ENCODE peak calls at places on chromosomes 11 and 22, in eight cellular contexts. One of them, this sample, is unnamed.

GRCh38 chr11:96054870-96055705 is 131.2 kb upstream of the MTMR2 start:
- DNase-seq in cardiac fibroblast: peak
- DNase-seq in RCC 7860: peak
- DNase-seq in activated T-helper 1 cell treated with anti-CD3 and anti-CD28 coated beads, Interleukin-12 subunit alpha, Interleukin-12 subunit beta, Interleukin-2, Interleukin-4 antibody, amounts not matched to agents 30 ng/mL and 10 ng/mL and 1 ng/mL, durations not matched to agents 14 hours and 24 hours and 36 hours: no peak
- DNase-seq in fibroblast of the conjunctiva: peak
- DNase-seq in hepatocyte: no peak
- DNase-seq in posterior cingulate gyrus: no peak
- DNase-seq in AG09319: no peak
- DNase-seq in this sample: no peak

GRCh38 chr22:35230417-35230816 is 26.9 kb upstream of the HMGXB4 start:
- DNase-seq in cardiac fibroblast: no peak
- DNase-seq in fibroblast of the conjunctiva: no peak
- DNase-seq in posterior cingulate gyrus: no peak
- DNase-seq in hepatocyte: no peak
- DNase-seq in AG09319: no peak
- DNase-seq in activated T-helper 1 cell treated with anti-CD3 and anti-CD28 coated beads, Interleukin-12 subunit alpha, Interleukin-12 subunit beta, Interleukin-2, Interleukin-4 antibody, amounts not matched to agents 30 ng/mL and 10 ng/mL and 1 ng/mL, durations not matched to agents 14 hours and 24 hours and 36 hours: no peak
- DNase-seq in RCC 7860: no peak
- DNase-seq in this sample: no peak

GRCh38 chr11:1392111-1392510 is 2.4 kb downstream of the BRSK2 start:
- DNase-seq in cardiac fibroblast: no peak
- DNase-seq in RCC 7860: no peak
- DNase-seq in posterior cingulate gyrus: no peak
- DNase-seq in AG09319: no peak
- DNase-seq in activated T-helper 1 cell treated with anti-CD3 and anti-CD28 coated beads, Interleukin-12 subunit alpha, Interleukin-12 subunit beta, Interleukin-2, Interleukin-4 antibody, amounts not matched to agents 30 ng/mL and 10 ng/mL and 1 ng/mL, durations not matched to agents 14 hours and 24 hours and 36 hours: no peak
- DNase-seq in fibroblast of the conjunctiva: no peak
- DNase-seq in hepatocyte: no peak
- DNase-seq in this sample: peak

GRCh38 chr11:117300301-117300700 is 9.2 kb downstream of the BACE1-AS start:
- DNase-seq in posterior cingulate gyrus: no peak
- DNase-seq in AG09319: no peak
- DNase-seq in cardiac fibroblast: peak
- DNase-seq in RCC 7860: no peak
- DNase-seq in hepatocyte: peak
- DNase-seq in fibroblast of the conjunctiva: peak
- DNase-seq in activated T-helper 1 cell treated with anti-CD3 and anti-CD28 coated beads, Interleukin-12 subunit alpha, Interleukin-12 subunit beta, Interleukin-2, Interleukin-4 antibody, amounts not matched to agents 30 ng/mL and 10 ng/mL and 1 ng/mL, durations not matched to agents 14 hours and 24 hours and 36 hours: no peak
- DNase-seq in this sample: peak

GRCh38 chr11:133078591-133079179 is 453.6 kb downstream of the OPCML start:
- DNase-seq in activated T-helper 1 cell treated with anti-CD3 and anti-CD28 coated beads, Interleukin-12 subunit alpha, Interleukin-12 subunit beta, Interleukin-2, Interleukin-4 antibody, amounts not matched to agents 30 ng/mL and 10 ng/mL and 1 ng/mL, durations not matched to agents 14 hours and 24 hours and 36 hours: no peak
- DNase-seq in posterior cingulate gyrus: peak
- DNase-seq in hepatocyte: peak
- DNase-seq in AG09319: no peak
- DNase-seq in RCC 7860: no peak
- DNase-seq in fibroblast of the conjunctiva: peak
- DNase-seq in cardiac fibroblast: peak
- DNase-seq in this sample: peak

GRCh38 chr11:3138178-3139085 is 26.7 kb downstream of the OSBPL5 start:
- DNase-seq in hepatocyte: no peak
- DNase-seq in activated T-helper 1 cell treated with anti-CD3 and anti-CD28 coated beads, Interleukin-12 subunit alpha, Interleukin-12 subunit beta, Interleukin-2, Interleukin-4 antibody, amounts not matched to agents 30 ng/mL and 10 ng/mL and 1 ng/mL, durations not matched to agents 14 hours and 24 hours and 36 hours: no peak
- DNase-seq in AG09319: no peak
- DNase-seq in posterior cingulate gyrus: no peak
- DNase-seq in RCC 7860: no peak
- DNase-seq in cardiac fibroblast: no peak
- DNase-seq in fibroblast of the conjunctiva: no peak
- DNase-seq in this sample: no peak

GRCh38 chr11:45238724-45239123 is 47.4 kb downstream of the SYT13 start:
- DNase-seq in posterior cingulate gyrus: no peak
- DNase-seq in RCC 7860: peak
- DNase-seq in cardiac fibroblast: peak
- DNase-seq in AG09319: no peak
- DNase-seq in activated T-helper 1 cell treated with anti-CD3 and anti-CD28 coated beads, Interleukin-12 subunit alpha, Interleukin-12 subunit beta, Interleukin-2, Interleukin-4 antibody, amounts not matched to agents 30 ng/mL and 10 ng/mL and 1 ng/mL, durations not matched to agents 14 hours and 24 hours and 36 hours: no peak
- DNase-seq in hepatocyte: no peak
- DNase-seq in fibroblast of the conjunctiva: peak
- DNase-seq in this sample: no peak

GRCh38 chr11:46044601-46045000 is 76.7 kb downstream of the PHF21A start:
- DNase-seq in hepatocyte: no peak
- DNase-seq in RCC 7860: no peak
- DNase-seq in AG09319: no peak
- DNase-seq in activated T-helper 1 cell treated with anti-CD3 and anti-CD28 coated beads, Interleukin-12 subunit alpha, Interleukin-12 subunit beta, Interleukin-2, Interleukin-4 antibody, amounts not matched to agents 30 ng/mL and 10 ng/mL and 1 ng/mL, durations not matched to agents 14 hours and 24 hours and 36 hours: no peak
- DNase-seq in posterior cingulate gyrus: no peak
- DNase-seq in fibroblast of the conjunctiva: no peak
- DNase-seq in cardiac fibroblast: no peak
- DNase-seq in this sample: no peak

GRCh38 chr22:30021338-30021737 is 58.9 kb upstream of the HORMAD2 start:
- DNase-seq in activated T-helper 1 cell treated with anti-CD3 and anti-CD28 coated beads, Interleukin-12 subunit alpha, Interleukin-12 subunit beta, Interleukin-2, Interleukin-4 antibody, amounts not matched to agents 30 ng/mL and 10 ng/mL and 1 ng/mL, durations not matched to agents 14 hours and 24 hours and 36 hours: no peak
- DNase-seq in cardiac fibroblast: no peak
- DNase-seq in AG09319: no peak
- DNase-seq in hepatocyte: no peak
- DNase-seq in RCC 7860: no peak
- DNase-seq in posterior cingulate gyrus: no peak
- DNase-seq in fibroblast of the conjunctiva: no peak
- DNase-seq in this sample: no peak

GRCh38 chr22:39215430-39216142 is 29.2 kb downstream of the PDGFB start:
- DNase-seq in cardiac fibroblast: no peak
- DNase-seq in activated T-helper 1 cell treated with anti-CD3 and anti-CD28 coated beads, Interleukin-12 subunit alpha, Interleukin-12 subunit beta, Interleukin-2, Interleukin-4 antibody, amounts not matched to agents 30 ng/mL and 10 ng/mL and 1 ng/mL, durations not matched to agents 14 hours and 24 hours and 36 hours: no peak
- DNase-seq in AG09319: no peak
- DNase-seq in hepatocyte: no peak
- DNase-seq in posterior cingulate gyrus: no peak
- DNase-seq in fibroblast of the conjunctiva: no peak
- DNase-seq in RCC 7860: no peak
- DNase-seq in this sample: no peak

GRCh38 chr11:77547863-77548551 is 41.7 kb upstream of the AQP11 start:
- DNase-seq in hepatocyte: peak
- DNase-seq in AG09319: peak
- DNase-seq in activated T-helper 1 cell treated with anti-CD3 and anti-CD28 coated beads, Interleukin-12 subunit alpha, Interleukin-12 subunit beta, Interleukin-2, Interleukin-4 antibody, amounts not matched to agents 30 ng/mL and 10 ng/mL and 1 ng/mL, durations not matched to agents 14 hours and 24 hours and 36 hours: peak
- DNase-seq in RCC 7860: peak
- DNase-seq in cardiac fibroblast: peak
- DNase-seq in posterior cingulate gyrus: no peak
- DNase-seq in fibroblast of the conjunctiva: peak
- DNase-seq in this sample: peak

GRCh38 chr11:114893329-114893728 is 215.0 kb downstream of the NXPE2 start:
- DNase-seq in activated T-helper 1 cell treated with anti-CD3 and anti-CD28 coated beads, Interleukin-12 subunit alpha, Interleukin-12 subunit beta, Interleukin-2, Interleukin-4 antibody, amounts not matched to agents 30 ng/mL and 10 ng/mL and 1 ng/mL, durations not matched to agents 14 hours and 24 hours and 36 hours: no peak
- DNase-seq in hepatocyte: no peak
- DNase-seq in cardiac fibroblast: no peak
- DNase-seq in fibroblast of the conjunctiva: no peak
- DNase-seq in RCC 7860: no peak
- DNase-seq in AG09319: no peak
- DNase-seq in posterior cingulate gyrus: no peak
- DNase-seq in this sample: no peak